ENCODE peak calls at places on chromosomes 13 and 19, in nine cellular contexts. P is heart left ventricle, H is IMR-90, V is cardiac muscle cell, C is right atrium auricular region, Z is astrocyte of the spinal cord, W is right lobe of liver, I is heart right ventricle, F is adrenal gland. E is an unnamed sample.

GRCh38 chr13:101181076-101181685 is 235.1 kb downstream of the NALCN start:
- DNase-seq in P (no peak), H (peak), V (no peak), C (no peak), Z (peak), W (no peak), I (no peak), F (no peak), E (peak)

GRCh38 chr13:70809588-70809987 is 701.3 kb upstream of the KLHL1 start:
- DNase-seq in P (no peak), H (no peak), V (no peak), C (no peak), Z (no peak), W (no peak), I (no peak), F (no peak), E (no peak)

GRCh38 chr19:30602661-30603322 is 230.6 kb downstream of the ZNF536 start:
- DNase-seq in P (no peak), H (no peak), V (no peak), C (peak), Z (no peak), W (no peak), I (no peak), F (no peak), E (no peak)

GRCh38 chr19:45451181-45451849 is 16.5 kb upstream of the FOSB start:
- DNase-seq in P (no peak), H (peak), V (no peak), C (no peak), Z (peak), W (no peak), I (no peak), F (no peak), E (peak)

GRCh38 chr19:3125900-3126524 is 9.8 kb upstream of the GNA15 start:
- DNase-seq in P (peak), H (no peak), V (peak), C (no peak), Z (no peak), W (peak), I (peak), F (peak), E (peak)

GRCh38 chr13:110340812-110341444 is 33.8 kb downstream of the COL4A2 start:
- DNase-seq in P (peak), H (peak), V (peak), C (peak), Z (peak), W (peak), I (peak), F (peak), E (peak)

GRCh38 chr13:61148211-61148610 is 267.4 kb downstream of the PCDH20 start:
- DNase-seq in P (no peak), H (no peak), V (no peak), C (no peak), Z (no peak), W (no peak), I (no peak), F (no peak), E (no peak)

GRCh38 chr13:110448677-110449076 is 112.8 kb downstream of the RAB20 start:
- DNase-seq in P (no peak), H (no peak), V (no peak), C (no peak), Z (peak), W (no peak), I (no peak), F (no peak), E (no peak)

GRCh38 chr13:33639158-33639557 is 178.8 kb upstream of the RFC3 start:
- DNase-seq in P (no peak), H (peak), V (peak), C (peak), Z (no peak), W (no peak), I (no peak), F (peak), E (peak)

GRCh38 chr13:33637978-33638743 is 179.8 kb upstream of the RFC3 start:
- DNase-seq in P (no peak), H (peak), V (no peak), C (no peak), Z (no peak), W (no peak), I (no peak), F (peak), E (peak)

GRCh38 chr13:33633701-33634525 is 184.0 kb upstream of the RFC3 start:
- DNase-seq in P (no peak), H (peak), V (no peak), C (no peak), Z (peak), W (no peak), I (no peak), F (no peak), E (peak)

GRCh38 chr13:33636955-33637670 is 180.8 kb upstream of the RFC3 start:
- DNase-seq in P (no peak), H (peak), V (no peak), C (no peak), Z (no peak), W (no peak), I (no peak), F (no peak), E (peak)

DNA sequence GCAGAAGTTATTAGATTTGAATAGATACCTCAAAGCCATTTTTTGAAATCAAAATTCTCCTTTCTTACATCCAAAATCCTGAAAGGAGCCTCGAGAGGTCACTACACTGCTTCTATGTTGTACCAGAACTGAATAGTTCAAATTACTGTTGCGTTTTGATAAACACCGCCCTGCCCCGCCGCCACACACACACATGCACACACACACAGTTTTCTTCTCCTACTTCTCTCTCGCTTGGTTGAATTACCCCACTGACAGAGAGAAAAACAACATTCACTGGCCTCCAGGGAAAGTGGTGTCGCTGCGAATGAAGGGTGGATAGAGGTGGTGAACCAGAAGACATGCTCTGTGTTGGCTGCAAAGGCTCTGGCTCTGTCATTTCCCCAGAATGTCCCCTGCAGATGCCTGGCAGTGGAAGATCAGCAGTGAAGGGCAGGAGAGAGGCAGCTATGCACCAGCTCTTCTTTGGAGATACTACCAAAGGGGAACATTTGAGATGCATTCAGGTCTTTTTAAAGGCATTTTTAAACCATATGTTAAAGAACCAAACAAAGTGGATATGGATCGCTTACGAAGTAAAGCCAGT is 183.3 kb upstream of the RFC3 start:
- DNase-seq in P (no peak), H (no peak), V (no peak), C (no peak), Z (no peak), W (no peak), I (no peak), F (no peak), E (no peak)
- TF ChIP-seq CTCF in P (no peak), H (no peak), V (no peak), C (no peak), Z (no peak), W (no peak), I (no peak), F (no peak), E (no peak)

GRCh38 chr13:45341799-45342584 is 1.0 kb upstream of the TPT1 start:
- DNase-seq in P (no peak), H (no peak), V (peak), C (peak), Z (peak), W (peak), I (no peak), F (peak), E (peak)

GRCh38 chr13:45339867-45340266 is 1.1 kb downstream of the TPT1 start:
- DNase-seq in P (no peak), H (no peak), V (no peak), C (no peak), Z (no peak), W (no peak), I (no peak), F (no peak), E (no peak)

GRCh38 chr13:45339399-45339798 is 1.6 kb downstream of the TPT1 start:
- DNase-seq in P (no peak), H (no peak), V (no peak), C (no peak), Z (no peak), W (no peak), I (no peak), F (no peak), E (no peak)

GRCh38 chr13:45341034-45341798 is at the start of gene TPT1:
- DNase-seq in P (peak), H (peak), V (peak), C (peak), Z (peak), W (peak), I (peak), F (peak), E (peak)

GRCh38 chr13:45340422-45341033 is 455 bp downstream of the TPT1 start:
- DNase-seq in P (peak), H (peak), V (peak), C (peak), Z (peak), W (peak), I (peak), F (peak), E (peak)
- H3K4me3 ChIP-seq in P (peak), H (peak), V (peak), C (peak), Z (peak), W (peak), I (peak), F (peak), E (peak)

DNA sequence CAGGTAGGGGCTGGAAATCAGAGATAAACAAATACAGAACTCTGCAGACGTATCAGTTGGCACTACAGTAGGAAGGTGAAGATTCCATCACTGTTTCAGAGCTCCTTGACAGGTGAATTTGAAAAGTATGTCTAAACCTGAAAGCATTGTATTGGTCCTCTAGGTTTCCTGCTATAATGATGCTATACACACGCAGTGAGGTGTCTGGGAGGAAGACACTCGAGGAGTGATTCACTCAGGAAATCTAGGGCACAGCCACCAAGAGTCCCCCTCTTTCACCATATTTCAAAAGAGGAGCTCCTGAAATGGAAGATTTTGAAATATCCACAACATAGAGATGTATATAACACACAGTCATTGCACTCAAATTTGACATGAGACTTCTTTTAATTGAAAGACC is 331.0 kb upstream of the DACH1 start:
- DNase-seq in P (no peak), H (no peak), V (no peak), C (no peak), Z (no peak), W (no peak), I (no peak), F (no peak), E (no peak)
- TF ChIP-seq CTCF in P (no peak), H (no peak), V (no peak), C (no peak), Z (no peak), W (no peak), I (no peak), F (no peak), E (no peak)

GRCh38 chr13:66556306-66556705 is 673.8 kb downstream of the PCDH9 start:
- DNase-seq in P (no peak), H (peak), V (no peak), C (no peak), Z (no peak), W (no peak), I (no peak), F (no peak), E (peak)
- H3K4me3 ChIP-seq in P (no peak), H (no peak), V (no peak), C (no peak), Z (no peak), W (no peak), I (no peak), F (no peak), E (no peak)

GRCh38 chr13:25180795-25181537 is 8.9 kb upstream of the AMER2 start:
- DNase-seq in P (no peak), H (no peak), V (no peak), C (no peak), Z (no peak), W (no peak), I (no peak), F (no peak), E (no peak)

GRCh38 chr13:25179011-25179410 is 6.9 kb upstream of the AMER2 start:
- DNase-seq in P (no peak), H (no peak), V (no peak), C (no peak), Z (no peak), W (no peak), I (no peak), F (no peak), E (no peak)

GRCh38 chr13:25179810-25180437 is 7.8 kb upstream of the AMER2 start:
- DNase-seq in P (no peak), H (no peak), V (no peak), C (no peak), Z (no peak), W (no peak), I (no peak), F (no peak), E (no peak)

GRCh38 chr13:25180450-25180794 is 8.3 kb upstream of the AMER2 start:
- DNase-seq in P (no peak), H (no peak), V (no peak), C (no peak), Z (no peak), W (no peak), I (no peak), F (no peak), E (no peak)

DNA sequence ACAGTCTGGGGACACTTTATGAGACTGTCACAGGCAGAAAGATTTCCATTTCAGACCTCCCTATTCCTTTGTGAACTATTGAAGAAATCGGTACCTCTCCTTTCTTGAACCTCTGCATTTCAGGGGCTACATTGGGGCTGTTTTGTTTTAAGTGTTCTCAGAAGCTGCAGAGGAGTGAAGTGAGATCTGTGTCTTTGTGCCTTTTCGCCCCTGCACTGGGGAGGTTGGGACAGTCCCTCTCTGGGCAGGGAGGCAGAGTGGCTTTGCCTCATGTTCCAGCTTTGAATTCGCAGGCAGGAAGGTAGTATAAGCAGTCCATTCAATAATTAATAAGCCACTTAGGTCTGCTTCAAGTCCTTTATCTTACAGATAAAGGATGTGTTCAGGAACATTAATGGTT is 9.5 kb upstream of the AMER2 start:
- DNase-seq in P (no peak), H (no peak), V (no peak), C (no peak), Z (no peak), W (no peak), I (no peak), F (no peak), E (no peak)
- TF ChIP-seq CTCF in P (no peak), H (no peak), V (no peak), C (no peak), Z (no peak), W (no peak), I (no peak), F (no peak), E (no peak)

GRCh38 chr13:29581666-29582065 is 13.8 kb downstream of the SLC7A1 start:
- DNase-seq in P (no peak), H (no peak), V (no peak), C (no peak), Z (no peak), W (no peak), I (no peak), F (no peak), E (no peak)

GRCh38 chr13:29576581-29576980 is 18.9 kb downstream of the SLC7A1 start:
- DNase-seq in P (no peak), H (no peak), V (no peak), C (no peak), Z (no peak), W (no peak), I (no peak), F (no peak), E (no peak)

GRCh38 chr13:29577135-29578051 is 18.1 kb downstream of the SLC7A1 start:
- DNase-seq in P (peak), H (peak), V (no peak), C (no peak), Z (no peak), W (no peak), I (no peak), F (peak), E (peak)

GRCh38 chr13:29579094-29579493 is 16.4 kb downstream of the SLC7A1 start:
- DNase-seq in P (no peak), H (no peak), V (no peak), C (no peak), Z (no peak), W (no peak), I (no peak), F (no peak), E (no peak)

DNA sequence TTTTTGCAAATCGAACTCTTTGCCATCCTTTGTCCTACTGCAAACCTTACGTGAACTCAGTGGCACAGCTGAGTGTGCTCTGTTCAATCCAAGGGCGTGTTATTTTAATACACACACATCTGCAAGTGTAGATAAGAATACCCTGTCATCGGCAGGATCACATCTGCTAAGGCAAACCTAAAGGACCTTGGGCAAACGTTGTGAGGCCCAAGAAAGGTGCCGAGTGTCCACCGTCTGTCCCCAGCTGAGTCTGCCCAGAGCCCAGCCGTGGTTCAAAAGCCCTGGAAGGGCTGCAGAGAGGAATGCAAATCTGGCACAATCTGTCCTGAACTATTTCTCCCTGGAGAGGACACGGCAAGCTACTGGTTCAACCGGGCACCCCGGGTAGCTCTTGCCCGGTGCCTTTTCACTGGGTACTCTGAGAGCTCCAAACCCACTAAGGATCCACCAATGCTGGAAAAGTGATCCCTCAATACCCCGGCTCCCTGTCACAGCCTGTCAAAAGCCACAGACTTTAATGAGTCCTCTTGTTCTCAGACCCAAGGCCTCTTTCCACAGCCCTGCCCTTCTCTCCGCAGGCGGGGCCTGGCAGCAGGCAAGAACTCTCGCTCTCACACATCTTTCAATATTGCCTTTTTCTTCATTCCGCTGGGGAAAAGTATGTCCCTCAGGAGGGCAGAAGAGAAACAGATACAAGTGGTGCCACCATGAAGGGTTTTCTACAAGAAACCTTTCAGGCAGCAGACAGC is 17.0 kb downstream of the SLC7A1 start:
- DNase-seq in P (no peak), H (no peak), V (no peak), C (no peak), Z (no peak), W (no peak), I (no peak), F (no peak), E (no peak)
- H3K4me3 ChIP-seq in P (no peak), H (no peak), V (no peak), C (no peak), Z (no peak), W (no peak), I (no peak), F (no peak), E (no peak)

GRCh38 chr13:40608308-40608707 is 58.1 kb downstream of the FOXO1 start:
- DNase-seq in P (no peak), H (no peak), V (no peak), C (no peak), Z (no peak), W (no peak), I (no peak), F (no peak), E (no peak)

GRCh38 chr13:40609972-40610726 is 56.3 kb downstream of the FOXO1 start:
- DNase-seq in P (no peak), H (no peak), V (no peak), C (no peak), Z (no peak), W (no peak), I (no peak), F (no peak), E (no peak)

GRCh38 chr13:40611635-40612422 is 54.6 kb downstream of the FOXO1 start:
- DNase-seq in P (no peak), H (no peak), V (peak), C (no peak), Z (no peak), W (no peak), I (no peak), F (peak), E (no peak)

GRCh38 chr13:40613192-40613818 is 53.1 kb downstream of the FOXO1 start:
- DNase-seq in P (no peak), H (no peak), V (peak), C (no peak), Z (no peak), W (no peak), I (peak), F (peak), E (peak)

DNA sequence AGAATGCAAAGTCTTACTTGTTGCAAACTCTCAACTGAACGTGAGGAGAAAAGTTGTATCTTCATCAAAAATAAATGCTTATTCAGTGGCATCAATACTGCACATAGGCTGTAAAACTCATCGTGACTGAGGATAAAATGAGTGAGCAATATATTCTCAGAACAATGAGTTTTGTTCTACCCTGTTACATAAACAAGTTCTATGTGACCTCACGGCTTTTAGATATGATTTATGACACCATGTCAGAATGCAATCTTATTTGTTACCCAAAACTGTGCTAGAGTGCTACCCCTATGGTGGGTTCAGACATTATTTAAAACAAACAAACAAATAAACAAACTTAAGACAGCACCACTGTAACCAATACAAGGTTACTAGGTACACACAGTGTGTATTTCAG is 55.4 kb downstream of the FOXO1 start:
- DNase-seq in P (no peak), H (no peak), V (no peak), C (no peak), Z (no peak), W (no peak), I (no peak), F (no peak), E (no peak)
- TF ChIP-seq CTCF in P (no peak), H (no peak), V (no peak), C (no peak), Z (no peak), W (no peak), I (no peak), F (no peak), E (no peak)

GRCh38 chr13:111555268-111555633 is 234.8 kb downstream of the TEX29 start:
- DNase-seq in P (no peak), H (no peak), V (no peak), C (no peak), Z (no peak), W (no peak), I (no peak), F (no peak), E (no peak)
- H3K4me3 ChIP-seq in P (no peak), H (no peak), V (no peak), C (no peak), Z (no peak), W (no peak), I (no peak), F (no peak), E (no peak)